ENCODE peak calls at places on chromosomes 5 and 9, in four cellular contexts. L, P, E and U are unnamed samples.

GRCh38 chr5:80781356-80781755 is 126.6 kb upstream of the DHFR start:
- DNase-seq in L (peak), P (no peak), E (no peak), U (peak)

GRCh38 chr5:14599717-14600116 is 18.1 kb downstream of the OTULINL start:
- DNase-seq in L (no peak), P (no peak), E (no peak), U (no peak)

GRCh38 chr9:111833941-111834340 is 39.2 kb upstream of the SHOC1 start:
- DNase-seq in L (peak), P (no peak), E (no peak), U (peak)

GRCh38 chr9:13857521-13857920 is 456.4 kb downstream of the NFIB start:
- DNase-seq in L (peak), P (no peak), E (no peak), U (peak)

GRCh38 chr5:180844432-180844831 is 16.6 kb downstream of the ZFP62 start:
- DNase-seq in L (no peak), P (no peak), E (no peak), U (no peak)

GRCh38 chr5:97745817-97746216 is 562.8 kb upstream of the RIOK2 start:
- DNase-seq in L (no peak), P (no peak), E (no peak), U (peak)

GRCh38 chr5:122195784-122196394 is 66.5 kb downstream of the ZNF474 start:
- DNase-seq in L (peak), P (peak), E (peak), U (peak)

GRCh38 chr9:68739631-68740174 is 34.7 kb downstream of the PIP5K1B start:
- DNase-seq in L (no peak), P (no peak), E (peak), U (no peak)

GRCh38 chr9:127049044-127049443 is 73.4 kb downstream of the ANGPTL2 start:
- DNase-seq in L (peak), P (no peak), E (no peak), U (peak)

GRCh38 chr5:77642915-77643653 is 4.6 kb upstream of the OTP start:
- DNase-seq in L (no peak), P (no peak), E (no peak), U (no peak)

GRCh38 chr5:95641803-95642220 is 4.8 kb upstream of the RFESD start:
- DNase-seq in L (peak), P (no peak), E (no peak), U (no peak)

GRCh38 chr5:34062419-34062818 is 19.4 kb upstream of the C1QTNF3 start:
- DNase-seq in L (no peak), P (no peak), E (no peak), U (no peak)

GRCh38 chr5:120306331-120306730 is 157.8 kb upstream of the PRR16 start:
- DNase-seq in L (peak), P (no peak), E (no peak), U (no peak)

GRCh38 chr5:133694181-133694831 is 82.0 kb upstream of the FSTL4 start:
- DNase-seq in L (no peak), P (no peak), E (no peak), U (no peak)

GRCh38 chr5:127001621-127002296 is 28.6 kb downstream of the MARCHF3 start:
- DNase-seq in L (peak), P (no peak), E (no peak), U (peak)

GRCh38 chr5:138946241-138946623 is 71.1 kb upstream of the LRRTM2 start:
- DNase-seq in L (no peak), P (no peak), E (no peak), U (no peak)

GRCh38 chr9:87909310-87910041 is 8.3 kb upstream of the SPATA31C1 start:
- DNase-seq in L (peak), P (no peak), E (no peak), U (no peak)

DNA sequence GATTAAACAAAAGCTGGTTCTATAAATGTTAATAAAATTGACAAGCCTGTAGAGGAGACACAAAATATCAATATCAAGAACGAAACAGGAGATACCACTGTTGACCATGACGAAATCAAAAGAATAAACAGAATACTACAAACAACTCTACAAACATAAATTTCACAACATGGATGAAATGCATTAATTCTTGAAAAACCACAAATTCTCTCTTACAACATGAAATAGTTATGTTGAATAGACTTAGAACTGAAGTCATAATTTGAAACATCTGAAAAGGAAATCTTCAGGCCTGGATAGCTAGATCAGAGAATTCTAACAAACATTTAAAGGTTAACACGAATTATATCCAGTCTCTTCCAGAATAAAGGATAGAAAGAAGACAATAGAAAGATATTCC is 6.9 kb upstream of the SPATA31C1 start:
- DNase-seq in L (peak), P (no peak), E (no peak), U (no peak)
- H3K4me3 ChIP-seq in L (no peak), P (no peak), E (no peak), U (no peak)

GRCh38 chr9:84404095-84404686 is 63.6 kb upstream of the SLC28A3 start:
- DNase-seq in L (peak), P (peak), E (no peak), U (no peak)
- TF ChIP-seq CTCF in L (peak), P (peak), E (peak), U (peak)

GRCh38 chr5:103562453-103563157 is at the start of gene NUDT12:
- DNase-seq in L (peak), P (peak), E (peak), U (peak)
- H3K4me3 ChIP-seq in L (peak), P (peak), E (peak), U (peak)

GRCh38 chr5:53219610-53220009 is 110.1 kb upstream of the MOCS2 start:
- DNase-seq in L (no peak), P (no peak), E (no peak), U (no peak)

DNA sequence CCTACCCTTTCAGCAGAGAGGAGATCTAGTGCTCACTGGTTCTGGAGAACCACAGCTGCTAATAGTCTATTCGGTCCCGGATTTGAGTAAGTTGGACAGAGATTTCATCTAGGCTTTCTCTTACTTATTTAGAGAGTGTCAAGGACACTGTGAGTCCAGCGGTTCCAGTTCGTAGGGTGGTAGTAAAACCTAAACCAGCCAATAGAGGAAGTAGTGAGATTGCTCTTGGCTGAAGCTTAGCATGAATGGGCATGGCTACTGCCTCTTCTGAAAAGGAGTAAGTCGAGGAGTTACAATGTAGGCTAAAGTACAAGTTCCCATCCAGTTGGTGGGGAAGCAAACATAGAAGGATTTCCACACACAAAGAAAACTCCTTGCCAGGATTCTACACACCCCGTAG is 109.6 kb upstream of the MOCS2 start:
- DNase-seq in L (no peak), P (no peak), E (no peak), U (no peak)
- TF ChIP-seq CTCF in L (no peak), P (no peak), E (no peak), U (no peak)

DNA sequence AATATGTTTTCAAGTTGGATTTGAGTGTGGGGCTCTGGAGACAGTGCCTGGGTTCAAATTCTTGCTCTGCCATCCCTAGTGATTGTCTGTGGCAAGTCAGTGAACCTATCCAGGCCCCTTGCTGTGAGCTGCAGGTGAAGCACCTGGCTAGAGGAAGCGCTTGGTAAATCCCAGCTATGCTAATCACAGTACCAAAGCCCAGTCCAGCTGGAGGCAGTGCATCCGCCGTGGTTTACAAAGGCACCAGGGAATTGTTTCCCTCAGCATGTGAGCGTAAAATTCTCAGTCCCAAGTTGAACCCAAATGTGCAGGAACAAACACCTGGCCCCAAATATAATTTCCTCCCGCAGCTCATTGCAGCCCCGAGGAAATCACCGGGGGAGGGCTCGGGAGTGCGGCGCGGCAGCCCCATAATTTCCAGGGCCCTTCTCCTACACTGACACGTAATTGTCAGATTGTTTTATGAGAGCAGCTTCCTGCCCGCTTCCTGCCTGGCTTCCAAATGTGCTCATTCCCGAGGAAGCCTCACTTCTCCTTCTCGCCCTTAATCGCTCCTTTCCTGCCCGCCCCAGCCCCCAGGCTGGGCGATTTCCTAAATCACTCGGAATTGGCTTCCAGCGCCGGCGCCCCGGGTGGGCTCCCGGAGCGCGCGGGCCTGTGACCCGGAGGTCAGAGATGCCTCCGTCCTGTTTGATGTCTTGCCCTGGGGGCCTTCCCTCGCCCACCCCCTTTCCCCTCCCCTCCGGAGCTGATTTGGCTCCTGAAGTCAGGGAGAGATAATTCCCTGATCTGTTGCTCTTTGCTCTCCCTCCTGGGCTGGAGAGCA is 134.4 kb downstream of the FGF1 start:
- DNase-seq in L (peak), P (peak), E (no peak), U (no peak)
- H3K4me3 ChIP-seq in L (peak), P (peak), E (peak), U (peak)

GRCh38 chr5:9387879-9388278 is 158.0 kb downstream of the SEMA5A start:
- DNase-seq in L (no peak), P (no peak), E (no peak), U (no peak)
- TF ChIP-seq CTCF in L (peak), P (no peak), E (no peak), U (peak)

DNA sequence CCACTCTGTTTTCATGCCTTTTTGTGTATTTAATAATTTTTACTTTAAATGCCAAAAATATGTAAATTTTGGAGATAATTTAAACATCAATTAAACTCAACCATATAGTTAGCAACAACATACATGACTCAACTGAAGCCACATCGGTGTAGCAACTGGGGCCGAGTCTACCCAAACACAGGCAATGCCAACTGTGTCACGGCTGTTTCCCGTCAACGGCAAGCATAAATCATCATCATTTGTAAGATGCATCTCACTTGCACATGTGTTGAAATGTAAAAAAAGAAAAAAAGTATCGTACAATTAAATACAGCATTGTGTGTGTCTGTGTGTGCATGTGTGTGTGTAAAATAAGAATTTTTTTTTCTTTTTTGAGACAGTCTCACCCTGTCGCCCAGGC is 160.1 kb upstream of the TAS2R1 start:
- DNase-seq in L (no peak), P (no peak), E (no peak), U (no peak)
- H3K4me3 ChIP-seq in L (no peak), P (no peak), E (no peak), U (no peak)